ENCODE peak calls at places on chromosomes 16 and 17, in five cellular contexts. H, T, L, S and C are unnamed samples.

GRCh38 chr17:74804683-74805082 is 28.5 kb upstream of the NAT9 start:
- DNase-seq in T (no peak), L (no peak), S (no peak), H (no peak), C (no peak)

GRCh38 chr16:87926246-87927194 is 9.8 kb downstream of the CA5A start:
- DNase-seq in T (no peak), L (no peak), S (no peak), H (no peak), C (no peak)

GRCh38 chr17:82602986-82603385 is 45.3 kb downstream of the WDR45B start:
- DNase-seq in T (no peak), H (no peak), L (peak), S (no peak), C (no peak)

GRCh38 chr17:48718781-48719641 is 3.3 kb downstream of the PRAC1 start:
- DNase-seq in T (no peak), S (no peak), L (no peak), H (no peak), C (no peak)

GRCh38 chr16:28891964-28892890 is 13.9 kb downstream of the ATP2A1 start:
- DNase-seq in L (no peak), S (no peak), H (no peak), T (no peak), C (no peak)

GRCh38 chr17:80092959-80093358 is 8.4 kb upstream of the GAA start:
- DNase-seq in T (no peak), H (no peak), L (no peak), S (no peak), C (no peak)

GRCh38 chr16:47826070-47826469 is 329.7 kb downstream of the ABCC12 start:
- DNase-seq in S (no peak), L (no peak), H (no peak), T (no peak), C (no peak)

GRCh38 chr17:72411124-72411563 is 290.3 kb downstream of the SOX9 start:
- DNase-seq in H (peak), T (peak), S (no peak), L (no peak), C (no peak)

GRCh38 chr16:14187517-14188338 is 116.6 kb downstream of the MRTFB start:
- DNase-seq in S (no peak), L (no peak), H (no peak), T (no peak), C (no peak)

GRCh38 chr17:40961586-40961985 is 5.2 kb downstream of the KRT39 start:
- DNase-seq in L (no peak), S (no peak), H (no peak), T (no peak), C (no peak)

GRCh38 chr17:60468371-60468770 is 46.1 kb downstream of the CHCT1 start:
- DNase-seq in L (peak), T (no peak), S (no peak), H (no peak), C (no peak)

GRCh38 chr17:76394166-76394565 is 9.8 kb downstream of the SPHK1 start:
- DNase-seq in S (peak), L (no peak), T (no peak), H (peak), C (no peak)

GRCh38 chr16:2740476-2740875 is 12.0 kb upstream of the SRRM2 start:
- DNase-seq in L (no peak), H (no peak), S (no peak), T (no peak), C (no peak)

GRCh38 chr16:2742323-2743006 is 10.0 kb upstream of the SRRM2 start:
- DNase-seq in L (no peak), S (no peak), T (no peak), H (no peak), C (no peak)

GRCh38 chr16:2743007-2743810 is 9.2 kb upstream of the SRRM2 start:
- DNase-seq in S (no peak), H (no peak), T (no peak), L (no peak), C (no peak)

GRCh38 chr16:2739555-2740435 is 12.6 kb upstream of the SRRM2 start:
- DNase-seq in T (no peak), S (no peak), L (no peak), H (no peak), C (no peak)

GRCh38 chr16:2741168-2741567 is 11.3 kb upstream of the SRRM2 start:
- DNase-seq in S (no peak), H (no peak), T (no peak), L (no peak), C (no peak)
- TF ChIP-seq CTCF in S (no peak), H (no peak), T (no peak), L (no peak), C (no peak)

GRCh38 chr17:879546-879945 is 97.4 kb downstream of the MRM3 start:
- DNase-seq in H (peak), S (peak), L (peak), T (peak), C (peak)

GRCh38 chr17:871731-872517 is 89.8 kb downstream of the MRM3 start:
- DNase-seq in H (no peak), T (no peak), S (no peak), L (no peak), C (no peak)

GRCh38 chr17:880074-880870 is 98.1 kb downstream of the MRM3 start:
- DNase-seq in L (peak), T (no peak), S (no peak), H (peak), C (no peak)

GRCh38 chr17:872843-873242 is 90.7 kb downstream of the MRM3 start:
- DNase-seq in S (no peak), T (no peak), L (no peak), H (no peak), C (no peak)

DNA sequence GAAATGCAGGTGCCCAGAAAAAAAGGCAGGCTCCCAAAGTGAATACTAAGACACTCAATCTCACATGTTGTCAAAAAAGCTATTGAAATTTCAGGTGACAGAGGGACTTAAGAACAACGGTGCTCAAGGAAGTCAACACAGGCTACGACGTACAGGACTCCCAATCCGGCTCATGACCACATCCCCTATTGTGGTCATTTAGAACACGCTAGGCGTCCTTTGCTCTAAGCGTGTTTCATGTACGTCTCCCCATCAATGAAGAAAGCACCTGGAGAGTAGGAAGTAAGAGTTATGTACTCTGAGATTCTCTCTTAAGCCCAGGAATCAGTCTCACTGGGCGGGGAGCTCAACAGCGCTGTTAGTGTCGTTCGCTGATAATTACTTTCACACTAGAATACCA is 94.1 kb downstream of the MRM3 start:
- DNase-seq in S (no peak), H (no peak), T (no peak), L (no peak), C (no peak)
- H3K4me3 ChIP-seq in S (no peak), H (no peak), T (no peak), L (no peak), C (no peak)

DNA sequence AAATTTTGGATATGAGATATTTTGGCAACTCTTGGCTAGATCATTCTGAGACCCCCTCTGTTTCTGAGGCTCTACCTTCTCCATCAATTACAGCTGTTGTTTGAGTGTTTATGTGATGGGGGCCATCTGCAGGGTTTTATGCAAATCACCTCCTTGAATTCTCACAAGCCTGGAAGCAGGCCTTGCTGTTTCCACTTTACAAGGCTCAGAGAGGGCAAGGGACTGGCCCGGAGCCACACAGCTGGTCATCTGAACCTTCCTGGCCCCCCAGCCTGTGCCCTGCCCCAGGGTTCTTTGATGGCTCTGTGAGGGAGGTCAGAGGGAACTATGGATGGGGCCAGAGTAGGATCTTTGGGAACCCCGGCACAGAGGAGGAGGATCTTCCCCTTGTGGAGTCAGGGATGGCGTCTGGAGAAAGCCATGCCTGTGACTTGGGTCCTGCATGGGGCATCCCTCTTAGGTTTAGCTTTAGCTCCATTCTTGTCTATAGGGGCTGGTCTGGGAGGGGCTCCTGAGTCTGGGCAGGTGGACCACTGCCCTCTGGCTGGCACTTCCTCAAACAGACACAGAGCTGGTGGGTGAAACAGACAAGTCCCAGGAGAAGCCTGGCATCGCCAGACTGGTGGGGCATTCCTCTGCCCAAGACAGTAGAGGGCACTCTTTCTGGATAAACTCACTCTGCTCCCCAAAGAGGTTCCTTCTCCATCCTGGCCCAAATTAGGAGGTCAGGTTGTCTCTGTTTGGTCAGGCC is 26.2 kb downstream of the IL21R start:
- DNase-seq in H (no peak), S (no peak), T (no peak), L (no peak), C (no peak)
- TF ChIP-seq CTCF in H (no peak), S (no peak), T (no peak), L (peak), C (no peak)

GRCh38 chr16:30949655-30950515 is 1.0 kb downstream of the ORAI3 start:
- DNase-seq in L (peak), H (peak), T (peak), S (peak), C (no peak)

GRCh38 chr16:30951193-30951592 is 2.3 kb downstream of the ORAI3 start:
- DNase-seq in S (no peak), L (no peak), H (no peak), T (no peak), C (no peak)

GRCh38 chr16:30951785-30952184 is 2.9 kb downstream of the ORAI3 start:
- DNase-seq in H (no peak), T (no peak), S (peak), L (peak), C (no peak)

GRCh38 chr16:30948956-30949654 is at the start of gene ORAI3:
- DNase-seq in H (peak), S (peak), T (peak), L (peak), C (peak)

DNA sequence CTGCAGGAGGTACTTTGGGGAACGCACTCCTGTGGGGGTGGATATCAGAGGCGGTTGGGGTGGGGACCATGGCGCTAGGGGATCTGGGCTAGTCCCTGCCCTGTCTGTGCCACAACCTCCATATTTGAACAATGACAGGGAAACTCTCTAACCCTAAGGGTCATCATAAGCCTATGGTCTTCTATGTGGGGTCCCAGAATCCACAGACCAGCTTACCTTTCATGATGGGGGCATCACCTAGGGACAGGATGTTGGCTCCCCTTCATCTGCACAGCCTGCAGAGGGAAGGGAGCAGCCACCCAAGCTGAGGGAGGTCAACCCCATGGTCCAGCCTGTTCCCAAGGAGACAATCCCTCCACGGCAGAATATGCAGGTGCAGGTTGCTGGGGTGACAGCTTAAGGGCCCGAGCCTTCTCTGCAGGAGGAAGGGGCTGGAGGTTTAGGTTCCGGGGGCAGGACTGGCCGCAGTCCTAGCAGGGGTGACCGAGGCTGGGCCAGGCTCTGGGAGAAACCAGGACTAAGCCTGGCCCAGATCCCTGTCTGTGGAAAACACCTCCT is 1.7 kb downstream of the ORAI3 start:
- DNase-seq in L (no peak), H (no peak), T (no peak), S (no peak), C (no peak)
- H3K4me3 ChIP-seq in L (peak), H (peak), T (no peak), S (peak), C (peak)